ENCODE peak calls at places on chromosomes 13 and 19, in eight cellular contexts. B is psoas muscle, J is lung, V is hepatocyte, Z is body of pancreas, Q is fibroblast of pulmonary artery, U is epithelial cell of proximal tubule, F is pancreas. Y is an unnamed sample.
A peak's percentile ranks its signal among the peaks of the same experiment; 100 is the strongest.

GRCh38 chr13:43830481-43830873 is 43.7 kb upstream of the ENOX1 start:
- DNase-seq in B (no peak), J (no peak), V (peak; percentile 25), Z (no peak), Q (peak; percentile 94), U (no peak), F (no peak), Y (peak; percentile 71)

GRCh38 chr19:3646336-3647092 is 19.9 kb upstream of the CACTIN start:
- DNase-seq in B (no peak), J (no peak), V (no peak), Z (no peak), Q (no peak), U (no peak), F (no peak), Y (no peak)

GRCh38 chr13:41315466-41316047 is 4.5 kb downstream of the NAA16 start:
- DNase-seq in B (no peak), J (no peak), V (no peak), Z (no peak), Q (no peak), U (no peak), F (no peak), Y (peak; percentile 48)

GRCh38 chr19:46180701-46181385 is 32.8 kb downstream of the IGFL2 start:
- DNase-seq in B (no peak), J (no peak), V (no peak), Z (no peak), Q (no peak), U (no peak), F (no peak), Y (peak; percentile 85)

GRCh38 chr19:50020481-50020880 is 4.7 kb downstream of the VRK3 start:
- DNase-seq in B (no peak), J (no peak), V (no peak), Z (no peak), Q (no peak), U (peak; percentile 85), F (no peak), Y (no peak)

GRCh38 chr13:34103854-34104253 is 285.9 kb downstream of the RFC3 start:
- DNase-seq in B (no peak), J (no peak), V (no peak), Z (no peak), Q (no peak), U (peak; percentile 72), F (no peak), Y (no peak)

GRCh38 chr13:63107163-63107935 is 1691.7 kb upstream of the PCDH20 start:
- DNase-seq in B (no peak), J (no peak), V (no peak), Z (no peak), Q (peak; percentile 14), U (no peak), F (no peak), Y (peak; percentile 54)

GRCh38 chr19:3404324-3405260 is 38.2 kb downstream of the NFIC start:
- DNase-seq in B (peak; percentile 96), J (peak; percentile 86), V (peak; percentile 58), Z (peak; percentile 93), Q (peak; percentile 90), U (no peak), F (peak; percentile 90), Y (peak; percentile 69)

GRCh38 chr13:27403727-27404385 is 20.6 kb upstream of the GTF3A start:
- DNase-seq in B (no peak), J (no peak), V (peak; percentile 35), Z (peak; percentile 76), Q (no peak), U (no peak), F (peak; percentile 65), Y (no peak)

GRCh38 chr19:24033962-24034342 is 53.0 kb upstream of the ZNF254 start:
- DNase-seq in B (peak; percentile 60), J (peak; percentile 63), V (peak; percentile 73), Z (peak; percentile 58), Q (peak; percentile 68), U (peak; percentile 22), F (peak; percentile 20), Y (peak; percentile 81)

GRCh38 chr19:35299523-35300339 is 7.8 kb downstream of the MAG start:
- DNase-seq in B (no peak), J (no peak), V (no peak), Z (peak; percentile 17), Q (no peak), U (no peak), F (no peak), Y (no peak)
- TF ChIP-seq CTCF in B (no peak), J (no peak), V (no peak), Z (no peak), Q (no peak), U (no peak), F (no peak), Y (no peak)

DNA sequence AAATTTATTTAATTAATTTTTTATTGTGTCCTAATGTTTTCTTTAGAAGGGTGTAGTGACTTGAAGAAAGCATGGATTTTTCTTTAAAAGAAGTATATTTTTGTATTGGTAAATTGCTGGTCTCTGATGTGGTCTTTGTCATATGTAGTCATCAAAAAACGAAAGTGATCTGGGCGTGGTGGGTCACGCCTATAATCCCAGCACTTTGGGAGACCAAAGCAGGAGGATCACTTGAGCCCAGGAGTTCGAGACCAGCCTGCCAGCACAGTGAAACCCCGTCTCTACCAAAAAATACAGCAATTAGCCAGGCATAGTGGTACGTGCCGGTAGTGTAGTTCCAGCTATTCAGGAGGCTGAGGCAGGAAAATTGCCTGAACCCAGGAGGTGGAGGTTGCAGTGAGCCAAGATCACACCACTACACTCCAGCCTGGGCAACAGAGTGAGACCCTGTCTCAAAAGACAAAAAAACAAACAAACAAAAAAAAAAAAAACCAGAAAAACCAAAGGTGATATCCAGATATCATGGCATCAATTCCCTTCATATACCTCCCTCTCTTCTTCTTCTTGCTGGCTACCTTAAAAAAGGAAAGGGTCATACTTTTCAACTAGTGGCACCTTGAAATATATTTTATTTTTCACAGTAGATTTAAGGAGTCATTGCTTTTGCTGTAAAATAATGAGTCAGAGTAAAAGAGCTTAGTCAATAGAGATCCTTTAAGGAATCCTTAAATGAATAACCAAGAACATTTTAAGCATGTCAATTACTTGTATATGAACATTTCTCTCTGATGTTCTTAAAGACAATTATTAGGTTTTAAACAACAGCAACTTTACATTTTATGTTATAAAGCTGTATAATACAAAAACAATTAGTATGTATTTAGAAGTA is 19.9 kb downstream of the KCTD4 start:
- DNase-seq in B (no peak), J (no peak), V (no peak), Z (no peak), Q (no peak), U (no peak), F (no peak), Y (peak; percentile 30)
- TF ChIP-seq CTCF in B (no peak), J (no peak), V (no peak), Z (no peak), Q (no peak), U (no peak), F (no peak), Y (no peak)

GRCh38 chr13:31174018-31174417 is 12.3 kb upstream of the HSPH1 start:
- DNase-seq in B (no peak), J (no peak), V (no peak), Z (no peak), Q (peak; percentile 69), U (no peak), F (no peak), Y (peak; percentile 16)
- TF ChIP-seq CTCF in B (no peak), J (no peak), V (peak; percentile 23), Z (no peak), Q (peak; percentile 35), U (peak; percentile 21), F (no peak), Y (peak; percentile 3)

GRCh38 chr19:2274185-2274711 is 7.7 kb downstream of the PEAK3 start:
- DNase-seq in B (no peak), J (peak; percentile 28), V (no peak), Z (no peak), Q (no peak), U (no peak), F (no peak), Y (no peak)
- TF ChIP-seq CTCF in B (no peak), J (no peak), V (no peak), Z (no peak), Q (no peak), U (no peak), F (no peak), Y (no peak)

GRCh38 chr19:5101871-5102270 is 133.0 kb downstream of the KDM4B start:
- DNase-seq in B (no peak), J (no peak), V (no peak), Z (no peak), Q (no peak), U (no peak), F (no peak), Y (no peak)
- TF ChIP-seq CTCF in B (no peak), J (no peak), V (no peak), Z (no peak), Q (no peak), U (no peak), F (no peak), Y (no peak)

GRCh38 chr13:110428281-110428680 is 121.2 kb downstream of the COL4A2 start:
- DNase-seq in B (no peak), J (no peak), V (no peak), Z (no peak), Q (no peak), U (no peak), F (no peak), Y (no peak)
- TF ChIP-seq CTCF in B (no peak), J (no peak), V (no peak), Z (no peak), Q (no peak), U (no peak), F (no peak), Y (no peak)

DNA sequence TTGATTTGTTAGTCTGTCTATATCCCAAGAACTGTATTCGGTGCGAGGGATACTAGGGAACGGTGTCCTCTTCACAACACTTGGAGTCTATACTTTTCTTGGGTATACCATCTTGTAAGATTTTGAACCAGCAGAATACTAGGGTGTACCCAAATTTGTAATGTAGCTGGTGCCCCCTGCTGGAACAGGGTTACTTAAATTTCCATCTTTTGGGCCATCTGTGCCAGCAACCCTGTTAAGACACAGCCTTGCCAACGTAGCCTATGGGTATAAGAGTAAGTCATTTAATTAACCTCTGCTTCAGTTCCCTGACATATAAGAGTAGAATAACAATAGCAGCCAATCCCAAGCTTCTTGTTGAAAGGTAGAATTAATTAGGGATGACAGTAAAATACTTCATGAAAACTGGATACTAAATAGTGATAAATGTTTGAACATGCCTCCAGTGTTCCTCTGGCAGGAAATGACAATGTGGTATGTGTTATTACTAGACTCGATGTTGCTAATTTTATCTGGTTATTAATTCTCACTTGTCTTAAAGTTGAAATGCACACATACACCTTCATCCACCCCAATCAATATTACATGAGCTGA is 607.6 kb downstream of the FGF9 start:
- DNase-seq in B (no peak), J (peak; percentile 58), V (peak; percentile 42), Z (peak; percentile 80), Q (no peak), U (no peak), F (peak; percentile 41), Y (peak; percentile 38)
- TF ChIP-seq CTCF in B (peak; percentile 28), J (peak; percentile 6), V (peak; percentile 52), Z (peak; percentile 61), Q (no peak), U (peak; percentile 64), F (peak; percentile 29), Y (peak; percentile 34)

Y was measured in epithelial cell of esophagus.